ENCODE peak calls at places on chromosomes 1 and 21, in ten cellular contexts. D, T, V, F, C, R, L, H, M and N are unnamed samples.

GRCh38 chr1:3053986-3054385 is 15.0 kb upstream of the PRDM16 start:
- DNase-seq in D (no peak), T (no peak), V (no peak), F (no peak), C (no peak), R (no peak), L (no peak), H (no peak), M (no peak), N (no peak)

GRCh38 chr1:53278294-53278693 is 40.0 kb upstream of the MAGOH start:
- DNase-seq in D (peak), T (peak), V (peak), F (peak), C (peak), R (peak), L (peak), H (peak), M (peak), N (peak)

GRCh38 chr1:156852414-156852874 is 6.5 kb downstream of the INSRR start:
- DNase-seq in D (no peak), T (no peak), V (no peak), F (no peak), C (no peak), R (peak), L (peak), H (no peak), M (peak), N (peak)

GRCh38 chr21:43361127-43361492 is 65.8 kb downstream of the SIK1 start:
- DNase-seq in D (no peak), T (no peak), V (no peak), F (no peak), C (no peak), R (peak), L (peak), H (peak), M (peak), N (peak)

GRCh38 chr1:81377406-81377805 is 423.3 kb upstream of the ADGRL2 start:
- DNase-seq in D (no peak), T (no peak), V (no peak), F (no peak), C (no peak), R (peak), L (no peak), H (no peak), M (no peak), N (no peak)

GRCh38 chr1:165629848-165630628 is 996 bp upstream of the MGST3 start:
- DNase-seq in D (peak), T (no peak), V (no peak), F (no peak), C (peak), R (no peak), L (peak), H (no peak), M (no peak), N (peak)

GRCh38 chr1:69494171-69494570 is 73.6 kb upstream of the LRRC7 start:
- DNase-seq in D (no peak), T (no peak), V (no peak), F (no peak), C (no peak), R (no peak), L (no peak), H (no peak), M (no peak), N (no peak)

GRCh38 chr1:115833806-115834205 is 7.1 kb downstream of the NHLH2 start:
- DNase-seq in D (no peak), T (no peak), V (no peak), F (no peak), C (no peak), R (peak), L (no peak), H (no peak), M (no peak), N (no peak)

GRCh38 chr1:78619803-78620579 is at the start of gene IFI44L:
- DNase-seq in D (peak), T (peak), V (no peak), F (peak), C (no peak), R (no peak), L (peak), H (peak), M (peak), N (peak)

GRCh38 chr1:62800825-62801306 is 16.9 kb downstream of the ATG4C start:
- DNase-seq in D (no peak), T (no peak), V (no peak), F (peak), C (no peak), R (no peak), L (peak), H (no peak), M (no peak), N (no peak)

GRCh38 chr1:3403011-3403345 is 51.5 kb upstream of the ARHGEF16 start:
- DNase-seq in D (no peak), T (no peak), V (no peak), F (no peak), C (no peak), R (no peak), L (no peak), H (no peak), M (no peak), N (no peak)

GRCh38 chr1:54867717-54868057 is 19.3 kb downstream of the DHCR24 start:
- DNase-seq in D (no peak), T (no peak), V (no peak), F (no peak), C (no peak), R (no peak), L (no peak), H (no peak), M (no peak), N (no peak)

GRCh38 chr21:38985423-38986378 is 180.0 kb downstream of the ETS2 start:
- DNase-seq in D (no peak), T (no peak), V (no peak), F (peak), C (peak), R (no peak), L (peak), H (peak), M (peak), N (peak)

GRCh38 chr1:245874942-245875580 is 632.0 kb downstream of the SMYD3 start:
- DNase-seq in D (no peak), T (no peak), V (no peak), F (no peak), C (no peak), R (no peak), L (peak), H (no peak), M (peak), N (no peak)

GRCh38 chr21:44024257-44024656 is 12.1 kb downstream of the TRAPPC10 start:
- DNase-seq in D (no peak), T (no peak), V (no peak), F (no peak), C (no peak), R (no peak), L (no peak), H (no peak), M (no peak), N (no peak)

GRCh38 chr1:4016351-4017130 is 116.5 kb upstream of the C1orf174 start:
- DNase-seq in D (no peak), T (no peak), V (no peak), F (no peak), C (no peak), R (no peak), L (peak), H (no peak), M (no peak), N (no peak)

GRCh38 chr1:185971688-185972087 is 237.5 kb downstream of the HMCN1 start:
- DNase-seq in D (no peak), T (no peak), V (no peak), F (no peak), C (no peak), R (no peak), L (peak), H (no peak), M (no peak), N (no peak)

GRCh38 chr1:111045033-111045722 is 81.5 kb upstream of the LRIF1 start:
- DNase-seq in D (no peak), T (no peak), V (no peak), F (no peak), C (peak), R (no peak), L (peak), H (no peak), M (no peak), N (no peak)

GRCh38 chr1:116754203-116754977 is at the start of gene CD2:
- DNase-seq in D (no peak), T (peak), V (no peak), F (no peak), C (no peak), R (no peak), L (no peak), H (peak), M (no peak), N (no peak)

GRCh38 chr1:107570768-107571167 is 394.2 kb downstream of the VAV3 start:
- DNase-seq in D (no peak), T (no peak), V (no peak), F (no peak), C (no peak), R (no peak), L (no peak), H (no peak), M (no peak), N (no peak)

GRCh38 chr1:37739222-37739621 is 25.7 kb downstream of the EPHA10 start:
- DNase-seq in D (no peak), T (no peak), V (no peak), F (no peak), C (peak), R (no peak), L (no peak), H (no peak), M (no peak), N (no peak)

GRCh38 chr1:17010601-17011438 is 908 bp downstream of the ATP13A2 start:
- DNase-seq in D (no peak), T (no peak), V (no peak), F (peak), C (peak), R (peak), L (peak), H (no peak), M (peak), N (no peak)

GRCh38 chr1:153612755-153613331 is at the start of gene S100A16:
- DNase-seq in D (no peak), T (no peak), V (no peak), F (no peak), C (peak), R (peak), L (peak), H (no peak), M (peak), N (no peak)

GRCh38 chr1:161502641-161503393 is 2.4 kb upstream of the FCGR2A start:
- DNase-seq in D (no peak), T (no peak), V (no peak), F (peak), C (no peak), R (no peak), L (peak), H (no peak), M (no peak), N (no peak)

GRCh38 chr1:243731974-243732373 is 118.1 kb downstream of the AKT3 start:
- DNase-seq in D (no peak), T (no peak), V (no peak), F (no peak), C (no peak), R (no peak), L (no peak), H (no peak), M (no peak), N (no peak)

GRCh38 chr1:217528271-217528670 is 102.6 kb downstream of the GPATCH2 start:
- DNase-seq in D (no peak), T (no peak), V (no peak), F (no peak), C (no peak), R (no peak), L (peak), H (no peak), M (no peak), N (no peak)

GRCh38 chr1:205306929-205307566 is 14.5 kb downstream of the NUAK2 start:
- DNase-seq in D (no peak), T (no peak), V (no peak), F (no peak), C (peak), R (no peak), L (no peak), H (no peak), M (no peak), N (no peak)

GRCh38 chr1:200493344-200493743 is 83.5 kb upstream of the ZNF281 start:
- DNase-seq in D (no peak), T (no peak), V (no peak), F (no peak), C (no peak), R (no peak), L (no peak), H (no peak), M (no peak), N (peak)

GRCh38 chr1:158203693-158204457 is 23.2 kb downstream of the CD1D start:
- DNase-seq in D (no peak), T (no peak), V (peak), F (peak), C (peak), R (no peak), L (peak), H (peak), M (no peak), N (peak)

GRCh38 chr21:39523398-39523797 is 71.6 kb downstream of the SH3BGR start:
- DNase-seq in D (no peak), T (no peak), V (no peak), F (no peak), C (no peak), R (no peak), L (no peak), H (no peak), M (peak), N (no peak)

GRCh38 chr1:222064388-222065201 is 322.7 kb upstream of the DUSP10 start:
- DNase-seq in D (no peak), T (no peak), V (no peak), F (no peak), C (no peak), R (no peak), L (peak), H (no peak), M (no peak), N (no peak)

GRCh38 chr21:16307256-16307655 is 577.5 kb downstream of the USP25 start:
- DNase-seq in D (no peak), T (no peak), V (no peak), F (no peak), C (no peak), R (no peak), L (no peak), H (no peak), M (no peak), N (no peak)